ENCODE peak calls at places on chromosomes 4 and X, in seven cellular contexts. One of them, this sample, is unnamed.

GRCh38 chr4:105715692-105716278 is 7.2 kb downstream of the GSTCD start:
- DNase-seq in H9: no peak
- DNase-seq in neuronal stem cell: no peak
- DNase-seq in mesenchymal stem cell: peak
- DNase-seq in H1: no peak
- DNase-seq in IMR-90: peak
- DNase-seq in trophoblast cell: peak
- DNase-seq in this sample: no peak

GRCh38 chr4:11597506-11597905 is 168.8 kb upstream of the HS3ST1 start:
- DNase-seq in H9: no peak
- DNase-seq in neuronal stem cell: no peak
- DNase-seq in mesenchymal stem cell: no peak
- DNase-seq in H1: no peak
- DNase-seq in IMR-90: no peak
- DNase-seq in trophoblast cell: no peak
- DNase-seq in this sample: no peak

GRCh38 chr4:168589154-168589553 is 92.3 kb downstream of the PALLD start:
- DNase-seq in H9: no peak
- DNase-seq in neuronal stem cell: no peak
- DNase-seq in mesenchymal stem cell: peak
- DNase-seq in H1: no peak
- DNase-seq in IMR-90: peak
- DNase-seq in trophoblast cell: peak
- DNase-seq in this sample: no peak

GRCh38 chr4:47557255-47557654 is 72.2 kb downstream of the ATP10D start:
- DNase-seq in H9: no peak
- DNase-seq in neuronal stem cell: no peak
- DNase-seq in mesenchymal stem cell: no peak
- DNase-seq in H1: no peak
- DNase-seq in IMR-90: no peak
- DNase-seq in trophoblast cell: no peak
- DNase-seq in this sample: no peak

GRCh38 chr4:141118381-141118780 is 14.9 kb downstream of the RNF150 start:
- DNase-seq in H9: no peak
- DNase-seq in neuronal stem cell: no peak
- DNase-seq in mesenchymal stem cell: no peak
- DNase-seq in H1: no peak
- DNase-seq in IMR-90: no peak
- DNase-seq in trophoblast cell: peak
- DNase-seq in this sample: no peak

GRCh38 chr4:135277116-135277979 is 1075.8 kb upstream of the PABPC4L start:
- DNase-seq in H9: no peak
- DNase-seq in neuronal stem cell: no peak
- DNase-seq in mesenchymal stem cell: peak
- DNase-seq in H1: no peak
- DNase-seq in IMR-90: peak
- DNase-seq in trophoblast cell: peak
- DNase-seq in this sample: peak

GRCh38 chrX:39144323-39144722 is 343.1 kb downstream of the MID1IP1 start:
- DNase-seq in H9: no peak
- DNase-seq in neuronal stem cell: no peak
- DNase-seq in mesenchymal stem cell: no peak
- DNase-seq in H1: no peak
- DNase-seq in IMR-90: no peak
- DNase-seq in trophoblast cell: no peak
- DNase-seq in this sample: no peak

GRCh38 chr4:131302108-131302507 is 1847.0 kb upstream of the PCDH10 start:
- DNase-seq in H9: peak
- DNase-seq in neuronal stem cell: no peak
- DNase-seq in mesenchymal stem cell: no peak
- DNase-seq in H1: peak
- DNase-seq in IMR-90: no peak
- DNase-seq in trophoblast cell: no peak
- DNase-seq in this sample: peak

GRCh38 chr4:180832086-180832485 is 1411.1 kb upstream of the TENM3 start:
- DNase-seq in H9: no peak
- DNase-seq in neuronal stem cell: no peak
- DNase-seq in mesenchymal stem cell: peak
- DNase-seq in H1: no peak
- DNase-seq in IMR-90: no peak
- DNase-seq in trophoblast cell: no peak
- DNase-seq in this sample: peak

GRCh38 chrX:30308263-30309138 is 689 bp downstream of the NR0B1 start:
- DNase-seq in H9: peak
- DNase-seq in neuronal stem cell: peak
- DNase-seq in mesenchymal stem cell: peak
- DNase-seq in H1: no peak
- DNase-seq in IMR-90: no peak
- DNase-seq in trophoblast cell: no peak
- DNase-seq in this sample: peak

GRCh38 chr4:176123710-176124407 is 58.2 kb downstream of the WDR17 start:
- DNase-seq in H9: peak
- DNase-seq in neuronal stem cell: peak
- DNase-seq in mesenchymal stem cell: peak
- DNase-seq in H1: no peak
- DNase-seq in IMR-90: no peak
- DNase-seq in trophoblast cell: peak
- DNase-seq in this sample: peak

GRCh38 chr4:60724623-60725022 is 475.5 kb upstream of the ADGRL3 start:
- DNase-seq in H9: no peak
- DNase-seq in neuronal stem cell: no peak
- DNase-seq in mesenchymal stem cell: peak
- DNase-seq in H1: no peak
- DNase-seq in IMR-90: peak
- DNase-seq in trophoblast cell: peak
- DNase-seq in this sample: peak

GRCh38 chr4:106690487-106690886 is 321.9 kb upstream of the GIMD1 start:
- DNase-seq in H9: no peak
- DNase-seq in neuronal stem cell: no peak
- DNase-seq in mesenchymal stem cell: peak
- DNase-seq in H1: no peak
- DNase-seq in IMR-90: peak
- DNase-seq in trophoblast cell: peak
- DNase-seq in this sample: peak

GRCh38 chr4:128162434-128162833 is 101.3 kb downstream of the LARP1B start:
- DNase-seq in H9: no peak
- DNase-seq in neuronal stem cell: no peak
- DNase-seq in mesenchymal stem cell: no peak
- DNase-seq in H1: no peak
- DNase-seq in IMR-90: peak
- DNase-seq in trophoblast cell: no peak
- DNase-seq in this sample: peak

GRCh38 chr4:35934370-35934981 is 309.8 kb downstream of the ARAP2 start:
- DNase-seq in H9: no peak
- DNase-seq in neuronal stem cell: peak
- DNase-seq in mesenchymal stem cell: peak
- DNase-seq in H1: no peak
- DNase-seq in IMR-90: peak
- DNase-seq in trophoblast cell: peak
- DNase-seq in this sample: peak

GRCh38 chr4:185142563-185142910 is 529 bp upstream of the SLC25A4 start:
- DNase-seq in H9: no peak
- DNase-seq in neuronal stem cell: no peak
- DNase-seq in mesenchymal stem cell: no peak
- DNase-seq in H1: no peak
- DNase-seq in IMR-90: no peak
- DNase-seq in trophoblast cell: no peak
- DNase-seq in this sample: no peak

DNA sequence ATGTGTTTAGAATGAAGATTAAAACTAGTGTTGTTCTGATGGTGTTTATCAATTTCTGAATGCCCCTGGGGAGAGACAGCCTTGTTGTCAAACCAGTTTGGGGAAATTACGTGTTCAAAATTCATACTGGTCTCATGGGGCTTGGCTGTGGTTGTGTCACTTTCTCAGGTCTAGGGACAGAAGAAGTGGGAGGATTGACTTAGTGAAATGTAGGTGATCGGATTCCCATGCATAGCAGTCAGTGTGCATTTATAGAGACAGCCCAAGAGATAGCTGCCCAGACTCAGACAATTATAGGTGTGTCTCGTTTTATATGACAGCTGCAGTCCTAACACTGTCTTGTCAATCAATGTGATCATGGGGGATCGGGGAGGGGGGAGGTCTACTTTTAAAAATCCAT is 94.4 kb upstream of the CLCN4 start:
- DNase-seq in H9: no peak
- DNase-seq in neuronal stem cell: no peak
- DNase-seq in mesenchymal stem cell: no peak
- DNase-seq in H1: no peak
- DNase-seq in IMR-90: no peak
- DNase-seq in trophoblast cell: peak
- DNase-seq in this sample: no peak
- H3K23ac ChIP-seq in H9: no peak
- H3K23ac ChIP-seq in neuronal stem cell: no peak
- H3K23ac ChIP-seq in mesenchymal stem cell: no peak
- H3K23ac ChIP-seq in H1: no peak
- H3K23ac ChIP-seq in IMR-90: no peak
- H3K23ac ChIP-seq in trophoblast cell: no peak
- H3K23ac ChIP-seq in this sample: no peak

DNA sequence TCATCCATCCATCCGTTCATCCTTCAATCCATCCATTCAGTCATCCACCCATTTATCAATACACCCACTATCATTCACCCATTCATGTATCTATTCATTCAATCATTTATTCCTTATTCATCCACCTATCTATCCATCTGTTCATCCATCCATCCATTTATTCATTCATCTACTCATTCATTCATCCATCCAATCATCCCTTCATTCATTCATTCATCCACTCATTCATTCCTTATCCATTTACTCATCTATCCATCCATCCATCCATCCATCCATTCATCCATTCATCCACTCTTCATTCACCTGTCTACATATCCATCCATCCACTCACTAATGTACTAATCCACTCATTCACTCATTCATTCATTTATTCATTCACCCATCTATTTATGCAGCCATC is 9.5 kb downstream of the P2RY8 start:
- DNase-seq in H9: no peak
- DNase-seq in neuronal stem cell: no peak
- DNase-seq in mesenchymal stem cell: no peak
- DNase-seq in H1: no peak
- DNase-seq in IMR-90: no peak
- DNase-seq in trophoblast cell: no peak
- DNase-seq in this sample: no peak
- H3K23ac ChIP-seq in H9: no peak
- H3K23ac ChIP-seq in neuronal stem cell: no peak
- H3K23ac ChIP-seq in mesenchymal stem cell: no peak
- H3K23ac ChIP-seq in H1: no peak
- H3K23ac ChIP-seq in IMR-90: no peak
- H3K23ac ChIP-seq in trophoblast cell: no peak
- H3K23ac ChIP-seq in this sample: no peak

GRCh38 chr4:17138847-17139246 is 240.4 kb upstream of the LDB2 start:
- DNase-seq in H9: no peak
- DNase-seq in neuronal stem cell: no peak
- DNase-seq in mesenchymal stem cell: no peak
- DNase-seq in H1: no peak
- DNase-seq in IMR-90: peak
- DNase-seq in trophoblast cell: no peak
- DNase-seq in this sample: no peak
- H3K23ac ChIP-seq in H9: no peak
- H3K23ac ChIP-seq in neuronal stem cell: no peak
- H3K23ac ChIP-seq in mesenchymal stem cell: no peak
- H3K23ac ChIP-seq in H1: no peak
- H3K23ac ChIP-seq in IMR-90: peak
- H3K23ac ChIP-seq in trophoblast cell: no peak
- H3K23ac ChIP-seq in this sample: no peak

GRCh38 chr4:76703123-76703490 is 194.8 kb downstream of the SOWAHB start:
- DNase-seq in H9: no peak
- DNase-seq in neuronal stem cell: no peak
- DNase-seq in mesenchymal stem cell: peak
- DNase-seq in H1: no peak
- DNase-seq in IMR-90: no peak
- DNase-seq in trophoblast cell: peak
- DNase-seq in this sample: peak
- H3K23ac ChIP-seq in H9: no peak
- H3K23ac ChIP-seq in neuronal stem cell: no peak
- H3K23ac ChIP-seq in mesenchymal stem cell: no peak
- H3K23ac ChIP-seq in H1: no peak
- H3K23ac ChIP-seq in IMR-90: peak
- H3K23ac ChIP-seq in trophoblast cell: no peak
- H3K23ac ChIP-seq in this sample: no peak

GRCh38 chr4:89545315-89545714 is 237.7 kb upstream of the GPRIN3 start:
- DNase-seq in H9: no peak
- DNase-seq in neuronal stem cell: no peak
- DNase-seq in mesenchymal stem cell: no peak
- DNase-seq in H1: no peak
- DNase-seq in IMR-90: no peak
- DNase-seq in trophoblast cell: no peak
- DNase-seq in this sample: no peak

GRCh38 chr4:89551191-89551590 is 243.6 kb upstream of the GPRIN3 start:
- DNase-seq in H9: no peak
- DNase-seq in neuronal stem cell: no peak
- DNase-seq in mesenchymal stem cell: no peak
- DNase-seq in H1: no peak
- DNase-seq in IMR-90: no peak
- DNase-seq in trophoblast cell: peak
- DNase-seq in this sample: no peak

DNA sequence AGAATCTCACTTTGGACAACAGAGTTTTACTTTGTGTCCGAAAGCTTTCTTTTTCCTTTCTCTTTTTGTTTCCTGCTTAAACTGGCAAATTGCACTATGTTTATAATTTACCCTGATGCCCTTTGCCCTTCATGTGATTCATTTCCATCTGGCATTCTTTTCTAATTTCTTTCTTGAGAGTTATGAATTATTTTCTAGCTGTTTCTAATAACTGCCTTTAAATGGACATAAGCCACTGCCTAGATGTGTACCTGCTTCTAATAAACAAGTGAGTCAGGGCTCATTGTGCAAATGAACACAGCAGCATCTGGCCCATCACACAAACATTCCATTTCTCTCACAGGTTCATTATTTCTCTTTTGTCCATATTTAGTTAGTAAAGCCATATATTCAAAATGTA is 242.3 kb upstream of the GPRIN3 start:
- DNase-seq in H9: no peak
- DNase-seq in neuronal stem cell: no peak
- DNase-seq in mesenchymal stem cell: peak
- DNase-seq in H1: no peak
- DNase-seq in IMR-90: peak
- DNase-seq in trophoblast cell: peak
- DNase-seq in this sample: no peak
- H3K23ac ChIP-seq in H9: no peak
- H3K23ac ChIP-seq in neuronal stem cell: no peak
- H3K23ac ChIP-seq in mesenchymal stem cell: no peak
- H3K23ac ChIP-seq in H1: no peak
- H3K23ac ChIP-seq in IMR-90: no peak
- H3K23ac ChIP-seq in trophoblast cell: no peak
- H3K23ac ChIP-seq in this sample: no peak

GRCh38 chr4:48931459-48931858 is 24.9 kb upstream of the OCIAD2 start:
- DNase-seq in H9: no peak
- DNase-seq in neuronal stem cell: no peak
- DNase-seq in mesenchymal stem cell: no peak
- DNase-seq in H1: no peak
- DNase-seq in IMR-90: no peak
- DNase-seq in trophoblast cell: peak
- DNase-seq in this sample: no peak

DNA sequence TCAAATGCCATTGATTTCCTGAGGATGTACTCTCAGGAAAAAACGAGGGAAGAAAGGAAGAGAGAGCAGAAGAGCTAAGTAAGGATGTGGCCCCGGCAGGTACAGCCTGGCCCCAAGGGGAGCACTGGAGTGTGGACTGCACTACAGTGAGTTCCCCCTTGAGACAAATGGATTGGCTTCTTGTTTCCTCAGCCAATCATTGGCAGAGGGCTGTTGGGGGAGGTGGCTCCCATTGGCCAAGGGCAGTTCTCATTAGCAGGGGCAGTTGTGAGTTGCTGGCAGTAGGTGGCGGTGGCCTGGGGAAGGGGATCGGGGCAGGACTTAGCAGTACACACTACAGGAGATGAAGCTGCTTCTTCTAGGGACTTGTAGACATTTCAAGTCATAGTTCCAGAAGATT is 24.1 kb upstream of the OCIAD2 start:
- DNase-seq in H9: peak
- DNase-seq in neuronal stem cell: no peak
- DNase-seq in mesenchymal stem cell: no peak
- DNase-seq in H1: no peak
- DNase-seq in IMR-90: no peak
- DNase-seq in trophoblast cell: no peak
- DNase-seq in this sample: peak
- H3K23ac ChIP-seq in H9: no peak
- H3K23ac ChIP-seq in neuronal stem cell: no peak
- H3K23ac ChIP-seq in mesenchymal stem cell: no peak
- H3K23ac ChIP-seq in H1: no peak
- H3K23ac ChIP-seq in IMR-90: no peak
- H3K23ac ChIP-seq in trophoblast cell: no peak
- H3K23ac ChIP-seq in this sample: no peak

This sample was measured in mesendoderm.